ENCODE peak calls at places on chromosomes 3 and 15, in five cellular contexts. L, W, A, D and K are unnamed samples.

GRCh38 chr3:98731720-98732238 is 31.4 kb upstream of the ST3GAL6 start:
- DNase-seq in L (no peak), W (no peak), A (no peak), D (no peak), K (no peak)

GRCh38 chr3:114839476-114839875 is 307.6 kb downstream of the ZBTB20 start:
- DNase-seq in L (no peak), W (no peak), A (no peak), D (no peak), K (no peak)

GRCh38 chr15:87940763-87941162 is 315.8 kb downstream of the NTRK3 start:
- DNase-seq in L (no peak), W (no peak), A (no peak), D (no peak), K (no peak)

GRCh38 chr15:60605879-60606304 is 127.0 kb upstream of the ICE2 start:
- DNase-seq in L (no peak), W (no peak), A (no peak), D (no peak), K (no peak)

GRCh38 chr15:65330934-65331645 is 26.6 kb downstream of the RNU5B-1 start:
- DNase-seq in L (no peak), W (no peak), A (no peak), D (no peak), K (no peak)

GRCh38 chr15:73942751-73943270 is 16.5 kb downstream of the LOXL1 start:
- DNase-seq in L (no peak), W (no peak), A (no peak), D (no peak), K (peak; percentile 34)

GRCh38 chr3:7171493-7171892 is 310.6 kb downstream of the GRM7 start:
- DNase-seq in L (no peak), W (no peak), A (no peak), D (no peak), K (no peak)

GRCh38 chr3:101936419-101937331 is 87.4 kb downstream of the NFKBIZ start:
- DNase-seq in L (no peak), W (peak; percentile 6), A (peak; percentile 91), D (no peak), K (no peak)

GRCh38 chr15:42018306-42019224 is 2.3 kb downstream of the PLA2G4E start:
- DNase-seq in L (no peak), W (no peak), A (no peak), D (no peak), K (no peak)

GRCh38 chr15:80210612-80211554 is 41.1 kb downstream of the CTXND1 start:
- DNase-seq in L (no peak), W (no peak), A (peak; percentile 35), D (no peak), K (no peak)

GRCh38 chr3:149435936-149436885 is 38.3 kb upstream of the TM4SF4 start:
- DNase-seq in L (no peak), W (no peak), A (no peak), D (no peak), K (no peak)

GRCh38 chr3:178968996-178969700 is 102.5 kb downstream of the ZMAT3 start:
- DNase-seq in L (no peak), W (no peak), A (peak; percentile 72), D (no peak), K (no peak)

GRCh38 chr15:92845109-92845508 is 55.0 kb upstream of the CHD2 start:
- DNase-seq in L (no peak), W (no peak), A (peak; percentile 79), D (no peak), K (no peak)

GRCh38 chr3:156742401-156742800 is 68.0 kb downstream of the TIPARP start:
- DNase-seq in L (peak; percentile 20), W (no peak), A (no peak), D (no peak), K (no peak)

GRCh38 chr3:24505678-24506560 is 11.3 kb upstream of the THRB start:
- DNase-seq in L (no peak), W (no peak), A (no peak), D (no peak), K (no peak)

GRCh38 chr3:69294014-69294771 is 91.7 kb downstream of the FRMD4B start:
- DNase-seq in L (no peak), W (no peak), A (peak; percentile 70), D (no peak), K (no peak)